ENCODE peak calls at places on chromosomes 2 and 18, in four cellular contexts. One of them, this sample, is unnamed. For H3K4me1, the result is how much of the 10 kb centered on the place peaks cover.

GRCh38 chr2:169362346-169363026 is at the start of gene LRP2:
- DNase-seq in DND-41: no peak
- DNase-seq in CD8-positive, alpha-beta memory T cell: peak
- DNase-seq in body of pancreas: no peak
- DNase-seq in this sample: no peak

GRCh38 chr18:34203866-34204265 is 20.8 kb downstream of the NOL4 start:
- DNase-seq in DND-41: no peak
- DNase-seq in CD8-positive, alpha-beta memory T cell: no peak
- DNase-seq in body of pancreas: no peak
- DNase-seq in this sample: no peak

GRCh38 chr2:121386707-121387106 is 101.7 kb upstream of the TFCP2L1 start:
- DNase-seq in DND-41: no peak
- DNase-seq in CD8-positive, alpha-beta memory T cell: no peak
- DNase-seq in body of pancreas: no peak
- DNase-seq in this sample: no peak

GRCh38 chr18:78650926-78651325 is 328.7 kb upstream of the SALL3 start:
- DNase-seq in DND-41: no peak
- DNase-seq in CD8-positive, alpha-beta memory T cell: no peak
- DNase-seq in body of pancreas: no peak
- DNase-seq in this sample: no peak

GRCh38 chr2:216666461-216667233 is 28.7 kb downstream of the IGFBP5 start:
- DNase-seq in DND-41: peak
- DNase-seq in CD8-positive, alpha-beta memory T cell: peak
- DNase-seq in body of pancreas: peak
- DNase-seq in this sample: peak

GRCh38 chr2:20454036-20454981 is 7.4 kb downstream of the RHOB start:
- DNase-seq in DND-41: no peak
- DNase-seq in CD8-positive, alpha-beta memory T cell: no peak
- DNase-seq in body of pancreas: peak
- DNase-seq in this sample: no peak

GRCh38 chr2:195734395-195734794 is 77.4 kb downstream of the SLC39A10 start:
- DNase-seq in DND-41: no peak
- DNase-seq in CD8-positive, alpha-beta memory T cell: no peak
- DNase-seq in body of pancreas: no peak
- DNase-seq in this sample: no peak

GRCh38 chr2:47964722-47965434 is 58.6 kb upstream of the FBXO11 start:
- DNase-seq in DND-41: no peak
- DNase-seq in CD8-positive, alpha-beta memory T cell: no peak
- DNase-seq in body of pancreas: no peak
- DNase-seq in this sample: no peak

GRCh38 chr18:45774065-45774521 is 50.1 kb downstream of the SLC14A1 start:
- DNase-seq in DND-41: peak
- DNase-seq in CD8-positive, alpha-beta memory T cell: no peak
- DNase-seq in body of pancreas: no peak
- DNase-seq in this sample: no peak

GRCh38 chr18:3367491-3368091 is 82.4 kb upstream of the TGIF1 start:
- DNase-seq in DND-41: no peak
- DNase-seq in CD8-positive, alpha-beta memory T cell: no peak
- DNase-seq in body of pancreas: no peak
- DNase-seq in this sample: no peak

GRCh38 chr2:54609241-54609640 is 114.2 kb upstream of the EML6 start:
- DNase-seq in DND-41: no peak
- DNase-seq in CD8-positive, alpha-beta memory T cell: no peak
- DNase-seq in body of pancreas: no peak
- DNase-seq in this sample: no peak

GRCh38 chr2:54605836-54606235 is 117.6 kb upstream of the EML6 start:
- DNase-seq in DND-41: no peak
- DNase-seq in CD8-positive, alpha-beta memory T cell: no peak
- DNase-seq in body of pancreas: no peak
- DNase-seq in this sample: no peak

GRCh38 chr2:54609647-54610046 is 113.8 kb upstream of the EML6 start:
- DNase-seq in DND-41: no peak
- DNase-seq in CD8-positive, alpha-beta memory T cell: no peak
- DNase-seq in body of pancreas: no peak
- DNase-seq in this sample: no peak

GRCh38 chr2:54606393-54606973 is 117.0 kb upstream of the EML6 start:
- DNase-seq in DND-41: no peak
- DNase-seq in CD8-positive, alpha-beta memory T cell: peak
- DNase-seq in body of pancreas: no peak
- DNase-seq in this sample: no peak

DNA sequence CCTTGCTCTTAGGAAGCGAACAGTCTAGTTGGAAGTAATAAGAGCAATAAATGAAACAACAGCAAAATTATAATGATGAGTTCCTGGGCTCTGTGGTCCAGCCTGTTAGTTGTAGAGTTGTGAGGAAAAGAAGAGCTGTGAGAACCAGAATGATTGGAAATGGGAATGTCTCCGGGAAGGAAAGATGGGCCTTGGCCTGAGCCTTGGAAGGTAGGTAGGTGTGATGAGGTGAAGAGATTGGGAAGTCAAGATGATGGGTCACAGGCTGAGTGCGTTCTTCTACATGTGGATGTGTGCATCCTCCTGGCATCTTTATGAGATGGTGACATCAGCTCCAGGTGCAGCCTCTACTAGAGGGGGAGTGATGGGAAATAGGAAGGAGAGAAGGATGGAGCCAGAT is 115.2 kb upstream of the EML6 start:
- DNase-seq in DND-41: no peak
- DNase-seq in CD8-positive, alpha-beta memory T cell: no peak
- DNase-seq in body of pancreas: no peak
- DNase-seq in this sample: no peak
- H3K4me1 ChIP-seq in DND-41: under half
- H3K4me1 ChIP-seq in CD8-positive, alpha-beta memory T cell: under half
- H3K4me1 ChIP-seq in body of pancreas: under half
- H3K4me1 ChIP-seq in this sample: half or more

DNA sequence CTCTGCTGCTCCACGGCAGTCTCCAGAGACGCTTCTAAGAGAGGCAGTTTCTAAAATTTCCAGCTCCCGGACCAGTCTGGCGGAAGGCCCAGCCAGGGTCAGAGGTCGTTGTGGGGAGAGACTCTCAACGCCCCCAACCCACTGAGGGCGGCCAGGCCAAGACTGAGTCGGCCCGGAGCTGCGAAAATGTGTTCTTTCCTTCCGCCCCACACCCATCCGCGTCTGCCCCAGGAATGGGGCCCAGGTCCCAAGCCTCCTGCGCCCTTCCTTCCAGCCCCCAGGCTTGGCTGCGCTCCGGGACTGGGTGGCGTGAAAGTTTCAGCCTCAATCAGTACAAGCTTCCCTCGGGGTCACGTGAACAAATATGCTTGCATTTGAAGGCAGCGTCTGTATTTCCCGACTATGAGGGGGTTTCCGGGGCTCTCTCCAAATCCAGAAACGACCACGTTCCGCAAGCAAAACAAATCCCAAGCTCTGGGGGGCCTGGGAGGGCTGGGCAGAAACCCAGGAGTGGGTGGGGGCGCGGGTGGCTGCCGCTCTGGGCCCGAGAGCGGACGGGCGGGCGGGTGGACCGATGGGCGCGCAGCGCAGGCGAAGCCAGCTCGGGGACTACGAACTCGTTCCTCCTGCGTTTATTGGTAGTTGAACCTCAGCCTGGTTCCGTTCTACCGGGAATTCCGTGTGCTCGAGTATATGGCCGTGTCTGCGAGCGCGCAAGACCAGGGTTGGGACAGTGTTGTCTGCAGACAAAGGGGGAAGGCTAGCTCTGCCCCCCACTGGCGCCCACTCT is 3.3 kb downstream of the HOXD3 start:
- DNase-seq in DND-41: no peak
- DNase-seq in CD8-positive, alpha-beta memory T cell: no peak
- DNase-seq in body of pancreas: no peak
- DNase-seq in this sample: no peak
- H3K4me3 ChIP-seq in DND-41: no peak
- H3K4me3 ChIP-seq in CD8-positive, alpha-beta memory T cell: no peak
- H3K4me3 ChIP-seq in body of pancreas: no peak
- H3K4me3 ChIP-seq in this sample: no peak

DNA sequence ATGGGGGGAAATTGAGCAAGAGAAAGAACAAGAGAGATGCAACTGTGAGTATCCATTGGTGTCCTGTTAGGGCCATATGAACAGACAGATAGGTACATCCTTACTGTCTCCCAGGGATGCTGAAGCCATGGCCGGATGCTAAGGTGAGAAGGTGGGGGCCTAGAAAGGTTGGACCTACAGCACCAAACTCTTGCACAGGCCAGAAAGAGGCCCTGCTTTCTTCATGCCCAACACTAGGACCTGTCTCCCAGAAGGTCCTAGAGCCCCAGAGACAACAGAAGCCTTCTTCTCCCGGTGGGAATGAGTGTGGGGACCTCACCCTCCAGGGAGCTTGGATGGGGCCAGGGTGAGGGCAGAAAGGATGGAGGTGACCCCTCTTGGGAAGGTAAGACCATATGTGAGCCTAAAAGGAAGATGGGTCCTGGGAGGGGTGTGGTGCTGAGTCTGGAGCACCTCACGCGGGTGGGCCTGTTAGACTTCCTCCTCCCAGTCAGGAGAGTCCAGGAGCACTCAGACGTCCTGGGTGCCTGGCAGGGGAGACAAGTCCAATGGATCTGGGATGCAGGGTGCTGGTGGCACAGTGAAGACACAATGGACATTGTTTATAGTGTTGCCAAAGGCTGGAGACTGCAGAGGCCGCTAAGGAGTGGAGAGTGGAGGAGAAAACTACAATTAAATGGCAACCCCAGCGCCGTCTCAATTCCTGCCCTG is 265.3 kb downstream of the CYP26B1 start:
- DNase-seq in DND-41: no peak
- DNase-seq in CD8-positive, alpha-beta memory T cell: no peak
- DNase-seq in body of pancreas: no peak
- DNase-seq in this sample: peak
- H3K4me1 ChIP-seq in DND-41: under half
- H3K4me1 ChIP-seq in CD8-positive, alpha-beta memory T cell: under half
- H3K4me1 ChIP-seq in body of pancreas: under half
- H3K4me1 ChIP-seq in this sample: under half

DNA sequence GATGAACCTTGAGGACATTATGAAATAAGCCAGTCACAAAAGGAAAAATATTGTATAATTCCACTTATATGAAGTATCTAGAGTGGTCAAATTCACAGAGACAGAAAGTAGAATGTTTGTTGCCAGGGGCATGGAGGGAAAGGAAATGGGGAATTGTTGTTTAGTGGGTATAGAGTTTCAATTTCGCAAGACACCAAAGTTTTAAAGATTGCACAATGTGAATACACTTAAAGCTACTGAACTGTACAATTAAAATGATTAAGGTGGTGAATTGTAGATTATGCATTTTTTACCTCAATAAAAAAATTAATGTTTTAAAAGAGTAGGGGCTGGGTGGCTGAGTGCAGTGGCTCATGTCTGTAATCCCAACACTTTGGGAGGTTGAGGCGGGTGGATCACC is 92.9 kb downstream of the TXNL1 start:
- DNase-seq in DND-41: no peak
- DNase-seq in CD8-positive, alpha-beta memory T cell: no peak
- DNase-seq in body of pancreas: no peak
- DNase-seq in this sample: no peak
- H3K4me3 ChIP-seq in DND-41: no peak
- H3K4me3 ChIP-seq in CD8-positive, alpha-beta memory T cell: no peak
- H3K4me3 ChIP-seq in body of pancreas: no peak
- H3K4me3 ChIP-seq in this sample: no peak

GRCh38 chr2:101790416-101790815 is 92.9 kb downstream of the MAP4K4 start:
- DNase-seq in DND-41: no peak
- DNase-seq in CD8-positive, alpha-beta memory T cell: no peak
- DNase-seq in body of pancreas: no peak
- DNase-seq in this sample: no peak

GRCh38 chr2:101788995-101789970 is 91.8 kb downstream of the MAP4K4 start:
- DNase-seq in DND-41: no peak
- DNase-seq in CD8-positive, alpha-beta memory T cell: no peak
- DNase-seq in body of pancreas: no peak
- DNase-seq in this sample: no peak

GRCh38 chr2:101790856-101791255 is 93.3 kb downstream of the MAP4K4 start:
- DNase-seq in DND-41: no peak
- DNase-seq in CD8-positive, alpha-beta memory T cell: no peak
- DNase-seq in body of pancreas: no peak
- DNase-seq in this sample: no peak

GRCh38 chr2:101787097-101787496 is 89.6 kb downstream of the MAP4K4 start:
- DNase-seq in DND-41: no peak
- DNase-seq in CD8-positive, alpha-beta memory T cell: no peak
- DNase-seq in body of pancreas: no peak
- DNase-seq in this sample: no peak

DNA sequence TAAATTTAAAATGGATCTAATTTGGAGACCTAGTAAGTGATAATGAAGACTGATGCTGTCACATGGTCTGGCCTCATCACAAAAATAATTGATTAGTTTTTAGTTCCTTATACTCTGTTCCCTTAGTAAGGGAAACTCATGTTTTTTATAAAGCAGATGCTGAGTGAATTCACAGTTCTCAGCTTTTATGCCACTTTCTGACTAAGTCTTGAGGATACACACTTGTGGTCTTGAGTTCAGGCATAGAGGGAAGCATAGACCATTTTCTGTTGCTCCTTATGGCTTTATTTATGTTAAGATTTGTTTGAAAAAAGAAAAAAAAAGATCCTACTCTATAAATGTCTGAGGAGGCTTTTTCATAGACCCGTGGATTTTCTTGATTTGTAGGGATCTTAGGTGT is 91.1 kb downstream of the MAP4K4 start:
- DNase-seq in DND-41: no peak
- DNase-seq in CD8-positive, alpha-beta memory T cell: no peak
- DNase-seq in body of pancreas: no peak
- DNase-seq in this sample: no peak
- H3K4me1 ChIP-seq in DND-41: under half
- H3K4me1 ChIP-seq in CD8-positive, alpha-beta memory T cell: under half
- H3K4me1 ChIP-seq in body of pancreas: under half
- H3K4me1 ChIP-seq in this sample: under half